ENCODE peak calls at places on chromosomes 3 and 15, in four cellular contexts. One of them, this sample, is unnamed.

GRCh38 chr3:33060609-33061337 is 36.2 kb downstream of the GLB1 start:
- DNase-seq in GM23338: no peak
- DNase-seq in endothelial cell of umbilical vein: no peak
- DNase-seq in GM12878: no peak
- DNase-seq in this sample: no peak

GRCh38 chr3:188796122-188796631 is 375.6 kb upstream of the TPRG1 start:
- DNase-seq in GM23338: no peak
- DNase-seq in endothelial cell of umbilical vein: peak
- DNase-seq in GM12878: no peak
- DNase-seq in this sample: no peak

GRCh38 chr3:114432356-114432755 is 138.5 kb downstream of the TIGIT start:
- DNase-seq in endothelial cell of umbilical vein: no peak
- DNase-seq in GM23338: no peak
- DNase-seq in GM12878: no peak
- DNase-seq in this sample: no peak

GRCh38 chr3:72776-73175 is 123.8 kb upstream of the CHL1 start:
- DNase-seq in endothelial cell of umbilical vein: no peak
- DNase-seq in GM23338: no peak
- DNase-seq in GM12878: no peak
- DNase-seq in this sample: no peak

GRCh38 chr3:120382941-120383447 is 33.8 kb upstream of the LRRC58 start:
- DNase-seq in endothelial cell of umbilical vein: no peak
- DNase-seq in GM12878: no peak
- DNase-seq in GM23338: no peak
- DNase-seq in this sample: no peak

GRCh38 chr15:67510597-67511225 is 10.2 kb upstream of the C15orf61 start:
- DNase-seq in endothelial cell of umbilical vein: no peak
- DNase-seq in GM12878: no peak
- DNase-seq in GM23338: no peak
- DNase-seq in this sample: no peak

GRCh38 chr3:130576571-130577266 is 59.7 kb downstream of the COL6A6 start:
- DNase-seq in GM23338: no peak
- DNase-seq in GM12878: no peak
- DNase-seq in endothelial cell of umbilical vein: no peak
- DNase-seq in this sample: no peak

GRCh38 chr3:161177996-161178395 is 43.1 kb upstream of the NMD3 start:
- DNase-seq in GM23338: no peak
- DNase-seq in GM12878: no peak
- DNase-seq in endothelial cell of umbilical vein: no peak
- DNase-seq in this sample: no peak

GRCh38 chr3:57659004-57659672 is 33.7 kb downstream of the DENND6A start:
- DNase-seq in GM23338: no peak
- DNase-seq in GM12878: no peak
- DNase-seq in endothelial cell of umbilical vein: no peak
- DNase-seq in this sample: no peak

GRCh38 chr15:81092559-81092902 is 41.5 kb upstream of the CFAP161 start:
- DNase-seq in GM23338: no peak
- DNase-seq in endothelial cell of umbilical vein: no peak
- DNase-seq in GM12878: no peak
- DNase-seq in this sample: no peak

DNA sequence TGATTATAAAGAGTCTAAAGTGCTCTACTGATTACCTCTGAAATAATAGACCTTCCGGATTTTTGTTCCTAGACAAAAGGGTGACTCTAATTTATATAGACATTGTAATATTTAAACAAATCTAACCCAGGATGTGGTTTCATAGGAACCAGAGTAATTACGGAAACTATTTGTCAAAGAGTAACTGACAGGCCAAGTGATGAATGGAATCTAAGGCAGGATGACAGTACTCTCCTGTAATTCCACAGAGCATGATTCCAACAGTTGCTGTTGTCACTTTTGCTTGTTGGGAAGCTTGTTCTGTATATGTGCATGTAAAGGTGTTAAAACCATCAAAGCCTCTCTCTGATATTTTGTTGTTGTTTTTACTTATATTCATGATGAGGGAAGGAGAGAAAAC is 1141.0 kb downstream of the IGSF11 start:
- DNase-seq in GM23338: no peak
- DNase-seq in endothelial cell of umbilical vein: peak
- DNase-seq in GM12878: no peak
- DNase-seq in this sample: no peak
- H3K27ac ChIP-seq in GM23338: no peak
- H3K27ac ChIP-seq in endothelial cell of umbilical vein: no peak
- H3K27ac ChIP-seq in GM12878: no peak
- H3K27ac ChIP-seq in this sample: no peak

GRCh38 chr15:52288051-52288942 is 7.3 kb downstream of the MYO5C start:
- DNase-seq in endothelial cell of umbilical vein: peak
- DNase-seq in GM12878: no peak
- DNase-seq in GM23338: no peak
- DNase-seq in this sample: no peak
- TF ChIP-seq POLR2AphosphoS5 in endothelial cell of umbilical vein: no peak
- TF ChIP-seq POLR2AphosphoS5 in GM12878: no peak
- TF ChIP-seq POLR2AphosphoS5 in GM23338: no peak
- TF ChIP-seq POLR2AphosphoS5 in this sample: no peak

GRCh38 chr15:26868029-26868685 is 1.3 kb downstream of the GABRA5 start:
- DNase-seq in GM12878: no peak
- DNase-seq in endothelial cell of umbilical vein: no peak
- DNase-seq in GM23338: peak
- DNase-seq in this sample: no peak
- TF ChIP-seq EZH2 in GM12878: no peak
- TF ChIP-seq EZH2 in endothelial cell of umbilical vein: no peak
- TF ChIP-seq EZH2 in GM23338: no peak
- TF ChIP-seq EZH2 in this sample: no peak

DNA sequence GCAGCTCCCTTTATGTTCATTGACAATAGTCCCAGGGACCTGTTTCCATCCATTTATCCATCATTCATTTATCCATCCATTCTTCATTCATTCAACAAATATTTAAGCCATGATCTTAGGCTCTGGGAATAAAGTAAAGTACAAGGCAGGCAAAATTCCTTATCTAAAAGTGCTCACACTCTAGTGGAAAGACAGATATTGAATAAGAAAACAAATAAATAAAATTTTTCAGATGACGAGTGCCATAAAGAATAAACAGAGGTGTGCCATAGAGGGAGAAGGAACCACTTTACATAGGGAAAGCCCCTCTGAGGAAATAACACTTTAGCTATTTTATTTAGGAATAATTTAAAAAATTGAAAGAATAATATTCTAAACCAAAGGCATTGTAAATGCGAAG is 76.2 kb downstream of the COL8A1 start:
- DNase-seq in GM12878: no peak
- DNase-seq in GM23338: no peak
- DNase-seq in endothelial cell of umbilical vein: no peak
- DNase-seq in this sample: no peak
- H3K27ac ChIP-seq in GM12878: no peak
- H3K27ac ChIP-seq in GM23338: no peak
- H3K27ac ChIP-seq in endothelial cell of umbilical vein: no peak
- H3K27ac ChIP-seq in this sample: no peak

GRCh38 chr3:121467085-121467484 is 78.7 kb downstream of the POLQ start:
- DNase-seq in GM12878: no peak
- DNase-seq in GM23338: no peak
- DNase-seq in endothelial cell of umbilical vein: no peak
- DNase-seq in this sample: no peak
- TF ChIP-seq POLR2AphosphoS5 in GM12878: no peak
- TF ChIP-seq POLR2AphosphoS5 in GM23338: no peak
- TF ChIP-seq POLR2AphosphoS5 in endothelial cell of umbilical vein: no peak
- TF ChIP-seq POLR2AphosphoS5 in this sample: no peak

GRCh38 chr3:53845881-53846133 is 412 bp downstream of the CHDH start:
- DNase-seq in GM12878: no peak
- DNase-seq in GM23338: no peak
- DNase-seq in endothelial cell of umbilical vein: no peak
- DNase-seq in this sample: no peak
- TF ChIP-seq EZH2 in GM12878: no peak
- TF ChIP-seq EZH2 in GM23338: no peak
- TF ChIP-seq EZH2 in endothelial cell of umbilical vein: peak
- TF ChIP-seq EZH2 in this sample: no peak

DNA sequence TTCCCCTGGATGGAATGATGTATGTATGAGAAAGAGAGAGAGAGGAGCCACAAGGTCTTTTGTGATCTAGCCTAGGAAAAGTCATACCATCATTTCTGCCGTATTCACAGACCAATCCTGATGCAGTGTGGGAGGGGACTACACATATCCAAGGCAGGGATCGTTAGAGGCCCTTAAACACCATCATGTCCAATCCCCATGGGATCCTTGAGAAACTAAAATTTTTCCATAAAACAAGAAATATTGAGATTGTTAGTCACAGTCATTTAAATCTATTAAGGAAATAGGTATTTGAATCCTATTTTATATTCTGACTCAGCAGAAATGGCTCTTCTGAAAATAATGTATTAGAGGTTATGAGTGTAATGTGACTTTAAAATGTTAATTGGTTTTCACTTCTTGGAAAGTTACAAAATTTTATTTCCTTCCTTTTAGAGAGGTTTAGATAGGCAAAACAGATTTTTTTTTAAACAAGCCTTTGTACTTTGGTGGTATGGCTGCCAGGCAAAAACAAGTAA is 65.1 kb upstream of the TSC22D2 start:
- DNase-seq in GM12878: no peak
- DNase-seq in endothelial cell of umbilical vein: no peak
- DNase-seq in GM23338: no peak
- DNase-seq in this sample: peak
- H3K27ac ChIP-seq in GM12878: no peak
- H3K27ac ChIP-seq in endothelial cell of umbilical vein: no peak
- H3K27ac ChIP-seq in GM23338: no peak
- H3K27ac ChIP-seq in this sample: peak

GRCh38 chr3:113148307-113148703 is 63.1 kb upstream of the BOC start:
- DNase-seq in GM23338: no peak
- DNase-seq in GM12878: no peak
- DNase-seq in endothelial cell of umbilical vein: no peak
- DNase-seq in this sample: no peak
- TF ChIP-seq POLR2AphosphoS5 in GM23338: no peak
- TF ChIP-seq POLR2AphosphoS5 in GM12878: no peak
- TF ChIP-seq POLR2AphosphoS5 in endothelial cell of umbilical vein: no peak
- TF ChIP-seq POLR2AphosphoS5 in this sample: no peak

GRCh38 chr3:27728195-27729087 is 6.3 kb upstream of the EOMES start:
- DNase-seq in endothelial cell of umbilical vein: no peak
- DNase-seq in GM12878: no peak
- DNase-seq in GM23338: peak
- DNase-seq in this sample: no peak
- TF ChIP-seq EZH2 in endothelial cell of umbilical vein: peak
- TF ChIP-seq EZH2 in GM12878: no peak
- TF ChIP-seq EZH2 in GM23338: peak
- TF ChIP-seq EZH2 in this sample: no peak

DNA sequence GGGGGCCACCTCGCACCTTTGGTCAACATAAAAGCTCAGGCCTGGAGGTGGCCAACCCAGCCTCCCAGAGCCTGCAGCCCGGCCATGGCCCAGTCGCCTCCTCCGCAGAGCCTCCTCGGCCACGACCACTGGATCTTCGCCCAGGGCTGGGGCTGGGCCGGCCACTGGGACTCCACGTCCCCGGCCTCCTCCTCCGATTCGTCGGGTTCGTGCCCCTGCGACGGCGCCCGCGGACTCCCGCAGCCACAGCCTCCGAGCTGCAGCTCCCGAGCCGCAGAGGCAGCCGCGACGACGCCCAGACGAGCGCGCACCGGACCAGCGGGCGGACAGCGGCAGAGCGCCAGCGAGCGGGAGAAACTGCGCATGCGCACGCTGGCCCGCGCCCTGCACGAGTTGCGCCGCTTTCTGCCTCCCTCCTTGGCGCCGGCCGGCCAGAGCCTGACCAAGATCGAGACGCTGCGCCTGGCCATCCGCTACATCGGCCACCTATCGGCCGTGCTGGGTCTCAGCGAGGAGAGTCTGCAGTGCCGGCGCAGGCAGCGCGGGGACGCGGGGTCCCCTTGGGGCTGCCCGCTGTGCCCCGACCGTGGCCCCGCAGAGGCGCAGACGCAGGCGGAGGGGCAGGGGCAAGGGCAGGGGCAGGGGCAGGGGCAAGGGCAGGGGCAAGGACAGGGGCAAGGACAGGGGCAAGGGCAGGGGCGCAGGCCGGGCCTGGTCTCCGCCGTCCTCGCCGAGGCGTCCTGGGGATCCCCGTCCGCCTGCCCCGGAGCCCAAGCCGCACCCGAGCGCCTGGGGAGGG is at the start of gene MESP2:
- DNase-seq in GM12878: no peak
- DNase-seq in endothelial cell of umbilical vein: peak
- DNase-seq in GM23338: peak
- DNase-seq in this sample: no peak
- H3K27ac ChIP-seq in GM12878: no peak
- H3K27ac ChIP-seq in endothelial cell of umbilical vein: no peak
- H3K27ac ChIP-seq in GM23338: no peak
- H3K27ac ChIP-seq in this sample: no peak

This sample was measured in SK-N-MC.